ENCODE peak calls at places on chromosomes 13 and 19, in eight cellular contexts. P is cardiac muscle cell; Z is CD8-positive, alpha-beta T cell; I is PC-9; N is uterus; F is aorta; O is right cardiac atrium; W is IMR-90. M is an unnamed sample. For H3K4me1, the result is how much of the 10 kb centered on the place peaks cover.

GRCh38 chr19:39342647-39343305 is 555 bp downstream of the SAMD4B start:
- DNase-seq in F (peak), P (peak), Z (no peak), W (no peak), N (peak), O (peak), I (no peak), M (no peak)

GRCh38 chr19:39078436-39079200 is 5.5 kb upstream of the ACP7 start:
- DNase-seq in N (no peak), I (peak), F (no peak), W (peak), P (peak), Z (no peak), O (no peak), M (peak)

GRCh38 chr13:98992355-98992754 is 14.5 kb upstream of the DOCK9 start:
- DNase-seq in I (no peak), N (no peak), O (no peak), F (no peak), Z (no peak), W (peak), P (no peak), M (no peak)

GRCh38 chr19:38417544-38418506 is 8.2 kb downstream of the RASGRP4 start:
- DNase-seq in W (no peak), I (peak), O (peak), Z (no peak), F (peak), N (peak), P (peak), M (no peak)

GRCh38 chr19:55536951-55537740 is at the start of gene SBK2:
- DNase-seq in Z (no peak), F (no peak), W (no peak), I (peak), N (no peak), O (peak), P (no peak), M (no peak)

GRCh38 chr13:51041126-51041525 is 69.9 kb downstream of the C13orf42 start:
- DNase-seq in I (no peak), F (no peak), W (no peak), N (no peak), O (no peak), Z (no peak), P (no peak), M (no peak)

GRCh38 chr13:46831588-46832194 is 34.7 kb upstream of the ESD start:
- DNase-seq in P (peak), N (peak), Z (no peak), F (no peak), I (peak), O (no peak), W (peak), M (peak)

GRCh38 chr19:2976609-2977000 is 759 bp upstream of the TLE6 start:
- DNase-seq in N (no peak), W (no peak), P (no peak), Z (no peak), F (no peak), I (no peak), O (no peak), M (no peak)

GRCh38 chr13:76856141-76856571 is 30.0 kb downstream of the KCTD12 start:
- DNase-seq in W (peak), Z (no peak), I (no peak), N (no peak), P (peak), O (no peak), F (no peak), M (peak)

GRCh38 chr13:50318887-50319286 is 303.6 kb downstream of the KCNRG start:
- DNase-seq in Z (no peak), F (no peak), O (no peak), I (no peak), P (no peak), W (no peak), N (no peak), M (no peak)

DNA sequence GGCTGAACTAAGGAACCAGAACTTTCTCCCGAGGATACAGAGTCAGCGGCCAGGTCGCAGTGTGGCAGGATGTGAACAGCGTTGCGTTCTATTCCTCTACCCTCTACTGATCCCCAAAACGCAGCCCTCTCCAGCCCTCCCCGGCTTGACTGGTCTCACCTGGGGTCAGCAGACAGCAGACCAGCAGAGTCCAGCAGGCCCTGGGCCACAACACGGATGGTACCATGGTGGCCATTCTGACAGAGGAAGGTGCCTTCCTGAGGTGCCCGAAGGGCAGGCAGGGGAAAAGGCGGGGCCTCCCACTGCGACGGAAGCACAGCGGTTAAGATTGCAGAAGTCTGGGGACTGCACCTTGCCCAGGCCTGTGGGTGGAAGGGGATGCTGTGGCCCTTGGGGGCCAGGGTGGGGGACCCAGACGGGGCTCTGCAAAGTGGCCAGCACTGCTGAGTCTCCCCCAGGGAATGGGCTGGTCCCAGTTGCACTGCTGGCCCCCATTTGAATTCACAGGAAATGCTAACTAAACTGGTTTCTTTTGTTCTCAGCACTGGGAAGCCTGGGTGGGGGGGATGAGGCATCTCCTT is at the start of gene ICAM3:
- DNase-seq in W (no peak), I (no peak), O (peak), P (no peak), F (no peak), N (no peak), Z (peak), M (no peak)
- H3K4me3 ChIP-seq in W (no peak), I (no peak), O (no peak), P (no peak), F (no peak), N (no peak), Z (peak), M (no peak)

DNA sequence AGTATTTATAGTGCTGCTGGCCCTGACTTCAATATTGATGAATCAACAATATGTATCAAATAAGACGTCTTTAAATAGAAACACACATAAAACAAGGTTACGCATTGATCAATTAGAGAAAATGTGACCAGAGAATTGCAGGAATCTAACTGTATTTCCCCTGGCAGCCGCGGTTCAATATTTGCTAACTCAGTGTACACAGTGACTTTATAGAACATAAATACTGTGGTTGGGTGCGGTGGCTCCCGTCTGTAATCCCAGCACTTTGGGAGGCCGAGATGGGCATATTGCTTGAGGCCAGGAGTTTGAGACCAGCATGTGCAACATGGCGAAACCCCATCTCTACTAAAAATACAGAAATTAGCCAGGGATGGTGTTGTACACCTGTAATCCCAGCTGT is 22.8 kb upstream of the UPF3A start:
- DNase-seq in N (no peak), F (no peak), Z (no peak), O (no peak), P (no peak), I (no peak), W (no peak), M (no peak)
- H3K4me1 ChIP-seq in N (under half), F (under half), Z (under half), O (under half), P (under half), I (under half), W (under half), M (under half)

GRCh38 chr19:977058-977464 is 7.1 kb upstream of the WDR18 start:
- DNase-seq in I (no peak), O (peak), W (no peak), F (no peak), P (no peak), Z (no peak), N (no peak), M (no peak)

GRCh38 chr19:982567-983170 is 1.5 kb upstream of the WDR18 start:
- DNase-seq in O (peak), P (peak), F (peak), N (peak), I (peak), W (peak), Z (peak), M (peak)

GRCh38 chr19:979318-979741 is 4.8 kb upstream of the WDR18 start:
- DNase-seq in P (no peak), N (no peak), W (no peak), I (no peak), F (no peak), Z (no peak), O (no peak), M (no peak)

GRCh38 chr19:976476-976875 is 7.7 kb upstream of the WDR18 start:
- DNase-seq in N (no peak), P (no peak), O (peak), F (no peak), I (no peak), Z (no peak), W (no peak), M (no peak)

GRCh38 chr19:980133-980998 is 3.8 kb upstream of the WDR18 start:
- DNase-seq in P (peak), O (peak), N (no peak), F (no peak), I (peak), Z (no peak), W (no peak), M (no peak)
- H3K27ac ChIP-seq in P (peak), O (no peak), N (no peak), F (no peak), I (no peak), Z (no peak), W (no peak), M (no peak)

GRCh38 chr19:43774103-43774939 is 6.5 kb downstream of the KCNN4 start:
- DNase-seq in I (no peak), Z (no peak), N (peak), W (peak), F (peak), O (peak), P (peak), M (no peak)
- H3K4me3 ChIP-seq in I (no peak), Z (no peak), N (peak), W (no peak), F (no peak), O (no peak), P (peak), M (no peak)

DNA sequence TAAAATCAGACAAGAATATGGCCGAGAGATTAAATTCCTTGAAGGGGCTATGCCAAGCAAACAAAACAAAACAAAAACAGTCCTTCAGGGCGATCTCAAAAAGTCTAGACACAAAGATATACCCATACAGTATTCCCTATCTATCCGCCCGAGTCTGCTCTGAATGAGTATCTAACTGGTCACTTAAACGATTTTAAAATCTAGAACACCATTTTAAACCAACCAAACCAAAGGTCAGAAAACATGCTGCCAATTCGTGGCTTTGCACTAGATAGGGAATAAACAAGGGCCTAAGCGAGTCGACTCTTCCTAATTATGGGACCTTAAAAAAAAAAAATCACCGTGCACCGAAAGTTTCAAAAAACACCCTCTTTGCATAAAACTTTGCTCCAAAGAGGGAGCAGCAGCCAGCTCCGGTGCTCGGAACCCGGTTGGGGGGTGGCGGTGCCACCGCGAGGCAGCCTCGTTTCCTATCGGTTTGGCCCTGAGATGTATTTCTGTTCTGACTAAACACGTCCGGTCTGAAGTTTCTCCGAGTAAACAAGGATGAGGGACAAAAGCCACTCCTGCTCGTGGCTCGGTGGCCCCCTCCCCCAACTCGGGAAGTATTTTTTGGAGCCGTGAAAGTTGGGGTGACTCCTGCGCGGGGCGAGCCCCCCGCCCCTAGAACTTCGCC is 1.8 kb downstream of the HMGB1 start:
- DNase-seq in F (peak), O (peak), W (peak), N (peak), I (no peak), P (peak), Z (peak), M (peak)
- H3K4me1 ChIP-seq in F (under half), O (under half), W (under half), N (under half), I (under half), P (under half), Z (under half), M (under half)

GRCh38 chr19:30036154-30037129 is 94.4 kb downstream of the URI1 start:
- DNase-seq in F (no peak), P (no peak), N (no peak), W (peak), Z (no peak), O (no peak), I (no peak), M (no peak)
- H3K27ac ChIP-seq in F (no peak), P (peak), N (no peak), W (no peak), Z (no peak), O (no peak), I (no peak), M (no peak)

GRCh38 chr13:60448907-60449510 is 52.0 kb downstream of the TDRD3 start:
- DNase-seq in N (no peak), F (no peak), I (peak), P (peak), W (peak), O (no peak), Z (no peak), M (peak)

GRCh38 chr13:60454425-60454824 is 57.4 kb downstream of the TDRD3 start:
- DNase-seq in O (no peak), W (no peak), P (no peak), I (no peak), F (no peak), N (no peak), Z (no peak), M (no peak)

DNA sequence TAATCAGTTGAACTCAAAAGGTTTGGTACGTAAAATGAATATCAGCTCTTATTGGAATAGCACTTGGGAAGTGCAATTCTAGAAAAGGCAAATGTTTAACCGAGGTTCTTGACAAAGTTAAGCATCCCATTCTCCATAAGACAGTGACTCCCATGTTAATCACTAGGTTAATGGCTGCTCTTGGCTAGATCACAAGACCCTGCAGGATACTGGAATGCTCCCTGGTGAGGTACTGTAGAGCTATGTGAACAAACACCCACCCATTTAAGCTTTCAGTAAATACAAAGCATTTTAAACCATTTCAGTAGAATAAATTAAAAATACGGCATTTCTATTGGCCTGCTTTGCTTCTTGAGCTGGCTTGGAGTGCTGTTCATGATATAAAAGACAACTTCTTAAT is 56.5 kb downstream of the TDRD3 start:
- DNase-seq in W (peak), F (no peak), O (no peak), N (no peak), I (no peak), Z (no peak), P (no peak), M (no peak)
- H3K4me3 ChIP-seq in W (no peak), F (no peak), O (no peak), N (no peak), I (no peak), Z (no peak), P (no peak), M (no peak)

M was measured in SJSA1.